ENCODE peak calls at places on chromosomes 16 and 17, in seven cellular contexts. C is tibial nerve; M is CD4-positive, alpha-beta T cell; O is HFF-Myc; N is tibial artery; G is lower lobe of right lung; A is AG09319. X is an unnamed sample.

GRCh38 chr16:83245061-83245460 is 562.7 kb upstream of the HSBP1 start:
- DNase-seq in A (no peak), M (no peak), N (no peak), O (no peak), C (no peak), G (no peak), X (no peak)

GRCh38 chr17:79814966-79815835 is 18.3 kb upstream of the CBX8 start:
- DNase-seq in A (no peak), N (no peak), C (no peak), M (no peak), O (no peak), G (peak; percentile 83), X (no peak)

GRCh38 chr16:24139282-24139681 is 116.9 kb upstream of the CACNG3 start:
- DNase-seq in A (no peak), N (no peak), O (no peak), C (no peak), G (no peak), M (no peak), X (no peak)

GRCh38 chr17:79849953-79850352 is 10.7 kb upstream of the CBX4 start:
- DNase-seq in M (no peak), C (no peak), A (no peak), G (no peak), O (no peak), N (no peak), X (no peak)

GRCh38 chr16:72517154-72517553 is 345.2 kb upstream of the PMFBP1 start:
- DNase-seq in O (no peak), N (no peak), C (no peak), G (no peak), M (no peak), A (no peak), X (no peak)

GRCh38 chr16:10493276-10493675 is 87.1 kb downstream of the EMP2 start:
- DNase-seq in O (no peak), C (no peak), N (no peak), G (no peak), A (no peak), M (no peak), X (no peak)

GRCh38 chr17:56598471-56598870 is 5.0 kb downstream of the NOG start:
- DNase-seq in C (no peak), G (no peak), N (no peak), A (no peak), O (no peak), M (no peak), X (no peak)

GRCh38 chr16:19085679-19086200 is 18.3 kb downstream of the COQ7 start:
- DNase-seq in C (no peak), G (no peak), O (no peak), N (no peak), M (no peak), A (no peak), X (no peak)

GRCh38 chr16:66549284-66550131 is at the start of gene TK2:
- DNase-seq in O (peak; percentile 6), G (peak; percentile 82), A (no peak), C (peak; percentile 28), M (peak; percentile 56), N (peak; percentile 33), X (peak; percentile 46)

GRCh38 chr16:86379505-86379846 is 130.9 kb upstream of the FOXF1 start:
- DNase-seq in N (no peak), M (no peak), G (no peak), C (no peak), A (no peak), O (no peak), X (no peak)

GRCh38 chr16:70159355-70160348 is 13.9 kb upstream of the CLEC18C start:
- DNase-seq in C (no peak), N (no peak), M (no peak), A (no peak), O (no peak), G (no peak), X (no peak)

DNA sequence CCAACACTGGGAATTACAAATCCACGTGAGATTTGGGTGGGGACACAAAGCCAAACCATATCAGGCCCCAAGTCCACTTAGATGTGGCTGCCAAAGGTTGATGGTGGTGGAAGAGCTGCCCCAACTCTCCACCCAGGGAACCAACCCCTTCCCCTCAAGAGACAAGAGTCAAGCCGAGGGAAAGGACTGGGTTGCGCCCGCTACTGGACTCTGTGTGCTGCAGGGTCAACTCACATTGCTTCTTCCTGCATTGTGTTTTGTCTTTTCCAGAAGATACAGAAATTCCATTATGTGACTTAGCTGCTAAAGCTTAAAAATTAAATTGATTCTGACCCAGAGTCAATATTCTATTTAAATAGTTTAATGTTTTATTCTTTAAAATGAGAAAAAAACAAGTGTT is 58.5 kb downstream of the ADAMTS18 start:
- DNase-seq in M (no peak), N (no peak), A (no peak), G (no peak), C (no peak), O (no peak), X (no peak)
- TF ChIP-seq CTCF in M (no peak), N (no peak), A (peak; percentile 21), G (no peak), C (no peak), O (peak; percentile 39), X (no peak)

DNA sequence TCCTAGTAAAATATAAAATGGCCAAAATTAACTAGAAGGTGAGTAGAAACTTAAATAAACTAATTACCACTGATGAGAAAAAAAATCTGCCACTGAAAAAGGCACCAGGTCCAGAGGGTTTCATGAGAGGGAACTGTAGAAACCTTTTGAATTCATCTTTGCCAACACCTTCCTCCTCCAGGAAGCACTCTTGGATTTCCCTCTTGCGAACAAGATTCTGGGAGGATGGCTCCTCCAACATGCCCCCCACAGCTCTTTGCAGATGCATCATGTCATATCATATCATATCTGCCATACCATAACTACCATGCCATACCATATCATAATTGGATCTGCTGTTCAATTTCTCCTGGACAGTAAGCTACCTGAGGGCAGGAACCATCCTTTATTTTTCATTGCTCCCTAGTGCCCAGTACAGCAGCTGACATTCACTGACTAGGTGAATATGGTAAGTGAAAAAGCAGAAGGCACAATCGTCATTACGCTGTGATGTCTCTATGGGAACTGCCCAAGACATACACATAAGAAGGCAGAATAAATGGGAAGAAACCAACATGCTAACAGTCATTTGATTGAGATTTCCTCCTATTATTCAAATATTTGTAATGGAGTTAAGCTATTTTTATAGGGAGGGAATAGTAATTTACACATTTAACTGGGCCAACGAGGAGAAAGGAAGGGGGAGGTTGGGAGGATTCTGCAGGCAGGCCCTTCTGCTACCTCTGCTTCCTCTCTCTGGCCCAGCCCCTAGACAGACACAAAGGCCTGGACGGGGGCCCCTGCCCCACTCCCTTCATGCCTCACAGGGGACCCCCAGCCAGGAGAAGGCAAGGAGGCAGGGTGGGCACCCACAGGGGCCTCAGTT is 110.1 kb upstream of the SMURF2 start:
- DNase-seq in N (no peak), A (no peak), M (no peak), O (no peak), G (no peak), C (no peak), X (no peak)
- TF ChIP-seq CTCF in N (no peak), A (no peak), M (no peak), O (no peak), G (no peak), C (no peak), X (no peak)

DNA sequence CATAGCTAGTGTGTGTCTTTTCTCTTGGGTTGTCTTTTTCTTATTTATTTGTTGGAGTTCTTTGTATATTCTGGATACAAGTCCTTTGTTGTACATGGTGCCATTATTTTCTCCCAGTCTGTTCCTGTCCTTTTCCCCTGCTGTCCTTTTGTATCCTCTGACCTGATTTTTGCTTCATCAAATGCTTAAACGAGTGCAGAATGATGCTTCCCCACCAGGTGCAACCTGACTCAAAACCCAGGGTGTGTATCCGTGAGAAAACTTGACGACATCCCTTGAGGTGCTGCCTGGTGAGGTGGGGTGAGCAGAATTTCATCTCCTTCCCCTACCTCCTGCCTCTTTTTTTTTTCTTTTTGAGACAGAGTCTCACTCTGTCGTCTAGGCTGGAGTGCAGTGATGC is 88.6 kb downstream of the NTN1 start:
- DNase-seq in G (no peak), M (no peak), A (no peak), N (no peak), C (no peak), O (no peak), X (no peak)
- TF ChIP-seq CTCF in G (no peak), M (no peak), A (no peak), N (no peak), C (no peak), O (no peak), X (no peak)

DNA sequence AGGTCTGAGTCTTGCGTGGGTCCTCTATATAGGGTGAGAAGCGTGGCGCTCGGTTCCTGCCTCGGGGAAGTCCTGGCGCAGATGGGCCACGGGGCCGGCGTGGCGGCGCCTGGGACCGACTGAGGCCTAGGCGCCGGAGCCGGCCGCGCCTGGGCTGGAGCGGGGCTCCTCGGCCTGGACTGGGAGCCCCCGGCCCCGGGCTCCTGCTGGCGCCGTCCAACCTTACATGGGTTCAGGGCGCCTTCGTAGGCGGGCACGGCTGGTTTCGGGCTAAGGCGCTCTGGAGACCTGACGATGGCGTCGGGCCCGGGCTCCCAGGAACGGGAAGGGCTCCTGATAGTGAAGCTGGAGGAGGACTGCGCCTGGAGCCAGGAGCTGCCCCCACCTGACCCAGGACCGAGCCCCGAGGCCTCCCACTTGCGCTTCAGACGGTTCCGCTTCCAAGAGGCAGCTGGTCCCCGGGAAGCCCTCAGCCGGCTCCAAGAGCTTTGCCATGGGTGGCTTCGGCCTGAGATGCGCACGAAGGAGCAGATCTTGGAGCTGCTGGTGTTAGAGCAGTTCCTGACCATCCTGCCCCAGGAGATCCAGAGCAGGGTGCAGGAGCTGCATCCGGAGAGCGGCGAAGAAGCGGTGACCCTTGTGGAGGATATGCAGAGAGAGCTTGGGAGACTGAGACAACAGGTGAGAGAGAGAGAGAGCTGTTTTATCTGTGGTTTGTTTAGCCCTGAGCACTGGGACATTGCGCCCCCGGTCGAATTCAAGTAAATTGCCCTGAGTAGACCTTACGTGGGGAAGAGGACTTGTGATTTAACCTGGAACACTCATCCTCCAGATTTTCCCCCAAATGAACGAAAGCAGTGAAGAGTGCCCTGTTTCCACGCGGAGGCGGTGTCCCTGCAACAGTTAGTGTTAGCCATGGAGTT is 495 bp downstream of the ZNF263 start:
- DNase-seq in C (no peak), G (no peak), O (no peak), M (no peak), A (no peak), N (no peak), X (peak; percentile 9)
- TF ChIP-seq CTCF in C (no peak), G (no peak), O (no peak), M (no peak), A (no peak), N (no peak), X (no peak)

GRCh38 chr17:11997972-11998233 is 628 bp upstream of the ZNF18 start:
- DNase-seq in A (no peak), C (no peak), O (no peak), M (no peak), G (no peak), N (no peak), X (no peak)
- TF ChIP-seq CTCF in A (no peak), C (no peak), O (no peak), M (no peak), G (no peak), N (no peak), X (no peak)

GRCh38 chr16:16096161-16096857 is 127.0 kb downstream of the ABCC6 start:
- DNase-seq in N (peak; percentile 69), O (no peak), C (no peak), A (no peak), G (no peak), M (no peak), X (no peak)
- TF ChIP-seq CTCF in N (peak; percentile 20), O (peak; percentile 38), C (no peak), A (peak; percentile 27), G (no peak), M (no peak), X (peak; percentile 38)

DNA sequence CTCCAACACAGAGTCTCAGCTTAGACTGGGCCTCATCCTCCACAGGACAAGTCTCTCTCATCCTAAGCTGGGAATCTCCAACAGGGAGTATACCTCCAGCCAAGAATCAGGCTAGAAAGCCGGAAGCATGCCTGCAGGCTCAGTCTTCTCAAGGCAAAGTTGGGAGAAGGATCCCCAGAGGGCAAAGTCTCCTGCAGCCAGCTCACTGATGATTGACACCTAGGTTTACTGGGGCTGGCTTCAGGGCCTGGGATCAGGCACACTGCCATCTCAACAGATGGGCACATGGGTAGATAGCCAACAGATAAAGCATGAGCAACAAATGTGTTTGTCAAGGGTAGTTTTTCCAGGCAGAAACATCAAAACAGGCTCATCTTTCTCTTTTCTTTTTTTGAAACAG is 56.1 kb upstream of the TOX3 start:
- DNase-seq in C (no peak), M (no peak), G (no peak), N (no peak), O (no peak), A (no peak), X (no peak)
- TF ChIP-seq CTCF in C (no peak), M (no peak), G (no peak), N (no peak), O (no peak), A (no peak), X (no peak)

X was measured in progenitor cell of endocrine pancreas.